ENCODE peak calls at places on chromosomes 11 and 22, in eight cellular contexts. R is endothelial cell of umbilical vein, X is fibroblast of pulmonary artery, B is Calu3, P is heart right ventricle, A is heart left ventricle, E is coronary artery, Q is cardiac fibroblast. I is an unnamed sample.

GRCh38 chr11:105577645-105578044 is 32.2 kb upstream of the GRIA4 start:
- DNase-seq in A (no peak), P (no peak), B (no peak), E (no peak), Q (peak), X (peak), R (peak), I (no peak)

GRCh38 chr11:45102361-45102809 is 44.1 kb upstream of the PRDM11 start:
- DNase-seq in Q (no peak), R (no peak), A (peak), X (peak), P (no peak), B (no peak), E (no peak), I (no peak)

GRCh38 chr22:29003975-29004646 is 57.5 kb downstream of the C22orf31 start:
- DNase-seq in Q (no peak), A (no peak), P (no peak), B (peak), X (no peak), R (no peak), E (no peak), I (peak)

GRCh38 chr11:4539603-4540219 is 5.3 kb upstream of the OR52M1 start:
- DNase-seq in E (no peak), Q (peak), B (peak), P (peak), A (peak), R (peak), X (peak), I (peak)

GRCh38 chr22:42757475-42757874 is 36.8 kb upstream of the A4GALT start:
- DNase-seq in P (no peak), A (no peak), R (no peak), X (no peak), B (no peak), Q (peak), E (no peak), I (no peak)

GRCh38 chr11:116180806-116181600 is 591.8 kb downstream of the BUD13 start:
- DNase-seq in E (no peak), A (no peak), X (no peak), R (no peak), Q (no peak), B (no peak), P (no peak), I (no peak)

GRCh38 chr11:66085071-66085470 is 15.0 kb downstream of the PACS1 start:
- DNase-seq in R (no peak), X (no peak), Q (no peak), B (no peak), E (no peak), P (no peak), A (no peak), I (no peak)

GRCh38 chr11:133945087-133945974 is 11.4 kb downstream of the IGSF9B start:
- DNase-seq in P (peak), A (peak), R (no peak), Q (peak), X (peak), E (no peak), B (peak), I (no peak)

GRCh38 chr11:10382518-10382917 is 72.5 kb upstream of the AMPD3 start:
- DNase-seq in A (no peak), B (peak), Q (peak), E (no peak), X (no peak), P (no peak), R (no peak), I (no peak)

GRCh38 chr11:71244116-71244815 is 8.1 kb downstream of the SHANK2 start:
- DNase-seq in B (no peak), Q (no peak), A (no peak), R (no peak), X (no peak), E (no peak), P (no peak), I (no peak)

GRCh38 chr11:113270080-113270479 is 44.3 kb upstream of the TTC12 start:
- DNase-seq in X (no peak), E (no peak), Q (no peak), B (no peak), A (no peak), R (no peak), P (no peak), I (no peak)

GRCh38 chr22:47548953-47549740 is 786.7 kb downstream of the TBC1D22A start:
- DNase-seq in Q (no peak), X (no peak), E (peak), P (no peak), A (no peak), R (no peak), B (no peak), I (no peak)

GRCh38 chr11:44842219-44842618 is 108.5 kb downstream of the TP53I11 start:
- DNase-seq in E (no peak), X (peak), Q (peak), B (no peak), A (no peak), P (no peak), R (no peak), I (no peak)

GRCh38 chr11:64767344-64768299 is 7.8 kb upstream of the PYGM start:
- DNase-seq in Q (peak), R (peak), P (peak), X (peak), E (peak), A (peak), B (peak), I (peak)
- TF ChIP-seq CTCF in Q (peak), R (peak), P (peak), X (peak), E (peak), A (peak), B (peak), I (peak)

DNA sequence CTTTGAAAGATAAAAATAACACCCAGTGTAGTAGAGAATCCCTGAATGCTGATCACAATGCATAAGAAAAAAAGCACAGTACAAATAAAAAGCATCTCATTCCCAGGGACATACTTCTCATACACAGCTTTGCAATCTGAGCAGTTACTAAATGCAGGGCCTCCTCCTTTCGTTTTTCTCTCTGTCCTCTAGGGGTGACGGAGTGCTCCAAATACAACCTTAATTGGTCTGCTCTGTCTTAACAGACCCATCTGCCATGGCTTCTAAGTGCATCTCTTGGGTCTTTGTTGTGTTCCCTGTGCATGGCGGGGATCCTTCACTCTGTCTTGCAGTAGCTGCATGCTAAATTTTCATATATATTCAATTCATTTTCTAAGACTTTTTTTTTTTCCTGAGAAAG is 1114.2 kb upstream of the RAG2 start:
- DNase-seq in X (peak), B (no peak), R (no peak), E (no peak), Q (peak), P (no peak), A (no peak), I (no peak)
- TF ChIP-seq CTCF in X (peak), B (no peak), R (no peak), E (no peak), Q (peak), P (no peak), A (no peak), I (no peak)

GRCh38 chr22:20268350-20269012 is 363 bp upstream of the RTN4R start:
- DNase-seq in P (peak), E (no peak), B (peak), A (peak), Q (peak), R (peak), X (peak), I (peak)
- TF ChIP-seq CTCF in P (peak), E (peak), B (peak), A (peak), Q (peak), R (peak), X (peak), I (peak)

GRCh38 chr22:44729391-44730012 is 22.9 kb upstream of the ARHGAP8 start:
- DNase-seq in P (peak), Q (peak), X (peak), A (peak), R (peak), B (no peak), E (no peak), I (peak)
- TF ChIP-seq CTCF in P (peak), Q (peak), X (peak), A (no peak), R (peak), B (no peak), E (no peak), I (no peak)

GRCh38 chr11:57222239-57222638 is 14.8 kb downstream of the APLNR start:
- DNase-seq in E (no peak), Q (no peak), R (peak), B (no peak), P (no peak), X (peak), A (no peak), I (no peak)

GRCh38 chr11:57216463-57216862 is 20.6 kb downstream of the APLNR start:
- DNase-seq in P (no peak), A (no peak), B (no peak), R (no peak), Q (no peak), E (no peak), X (no peak), I (no peak)

GRCh38 chr11:57223601-57224000 is 13.4 kb downstream of the APLNR start:
- DNase-seq in R (no peak), A (no peak), X (no peak), E (no peak), P (no peak), B (no peak), Q (no peak), I (no peak)

GRCh38 chr11:57217053-57217452 is 20.0 kb downstream of the APLNR start:
- DNase-seq in R (peak), B (no peak), E (no peak), X (no peak), A (peak), Q (no peak), P (peak), I (no peak)

GRCh38 chr11:57219021-57219627 is 17.9 kb downstream of the APLNR start:
- DNase-seq in A (no peak), X (peak), E (no peak), Q (no peak), B (no peak), R (no peak), P (no peak), I (no peak)
- TF ChIP-seq CTCF in A (no peak), X (no peak), E (no peak), Q (no peak), B (no peak), R (no peak), P (no peak), I (no peak)

DNA sequence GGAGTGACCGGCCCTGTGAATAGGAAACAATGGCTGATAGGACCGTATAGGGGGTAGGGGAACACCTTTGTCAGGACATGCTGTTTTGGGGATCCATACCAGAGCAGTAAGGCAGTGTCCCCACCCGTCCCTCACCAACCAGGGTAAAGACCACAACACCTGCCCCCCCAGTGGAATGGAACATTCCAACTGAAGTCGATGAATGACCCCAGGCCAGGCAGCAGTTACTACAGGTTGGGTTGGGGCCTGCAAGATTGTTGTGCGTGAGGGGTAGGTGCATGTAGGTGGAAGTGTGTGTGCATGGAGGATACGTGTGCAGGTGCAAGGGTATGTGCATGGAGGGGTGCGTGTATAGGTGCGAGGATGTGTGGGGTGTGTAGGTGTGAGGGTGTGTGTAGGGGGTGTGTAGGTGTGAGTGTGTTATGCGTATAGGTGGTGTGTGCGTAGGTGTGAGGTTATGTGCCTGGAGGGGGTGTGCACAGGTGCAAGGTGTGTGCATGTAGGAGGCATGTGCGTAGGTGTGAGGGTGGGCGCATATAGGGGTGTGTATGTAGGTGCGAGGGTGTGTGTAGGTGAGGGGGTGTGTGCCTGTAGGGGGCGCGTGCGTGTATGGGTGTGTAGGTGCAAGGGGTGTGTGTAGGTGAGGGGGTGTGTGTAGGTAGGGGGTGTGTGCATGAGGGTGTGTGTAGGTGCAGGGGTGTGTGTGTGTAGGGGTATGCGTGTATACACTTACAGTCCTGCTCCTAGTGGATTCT is 32.9 kb downstream of the PISD start:
- DNase-seq in P (no peak), E (no peak), A (no peak), R (no peak), X (no peak), B (no peak), Q (no peak), I (no peak)
- TF ChIP-seq CTCF in P (no peak), E (no peak), A (no peak), R (no peak), X (no peak), B (peak), Q (no peak), I (no peak)

GRCh38 chr22:30308518-30309230 is 18.1 kb downstream of the TBC1D10A start:
- DNase-seq in P (no peak), X (no peak), A (no peak), R (no peak), E (no peak), B (no peak), Q (peak), I (no peak)

GRCh38 chr22:30308096-30308495 is 18.6 kb downstream of the TBC1D10A start:
- DNase-seq in R (no peak), A (no peak), B (no peak), Q (no peak), P (no peak), X (no peak), E (no peak), I (peak)

GRCh38 chr22:30312053-30312452 is 14.7 kb downstream of the TBC1D10A start:
- DNase-seq in A (no peak), E (no peak), P (no peak), X (no peak), Q (peak), B (no peak), R (no peak), I (no peak)

GRCh38 chr22:30310881-30311771 is 15.6 kb downstream of the TBC1D10A start:
- DNase-seq in Q (no peak), A (peak), R (no peak), P (peak), B (no peak), X (peak), E (no peak), I (peak)

DNA sequence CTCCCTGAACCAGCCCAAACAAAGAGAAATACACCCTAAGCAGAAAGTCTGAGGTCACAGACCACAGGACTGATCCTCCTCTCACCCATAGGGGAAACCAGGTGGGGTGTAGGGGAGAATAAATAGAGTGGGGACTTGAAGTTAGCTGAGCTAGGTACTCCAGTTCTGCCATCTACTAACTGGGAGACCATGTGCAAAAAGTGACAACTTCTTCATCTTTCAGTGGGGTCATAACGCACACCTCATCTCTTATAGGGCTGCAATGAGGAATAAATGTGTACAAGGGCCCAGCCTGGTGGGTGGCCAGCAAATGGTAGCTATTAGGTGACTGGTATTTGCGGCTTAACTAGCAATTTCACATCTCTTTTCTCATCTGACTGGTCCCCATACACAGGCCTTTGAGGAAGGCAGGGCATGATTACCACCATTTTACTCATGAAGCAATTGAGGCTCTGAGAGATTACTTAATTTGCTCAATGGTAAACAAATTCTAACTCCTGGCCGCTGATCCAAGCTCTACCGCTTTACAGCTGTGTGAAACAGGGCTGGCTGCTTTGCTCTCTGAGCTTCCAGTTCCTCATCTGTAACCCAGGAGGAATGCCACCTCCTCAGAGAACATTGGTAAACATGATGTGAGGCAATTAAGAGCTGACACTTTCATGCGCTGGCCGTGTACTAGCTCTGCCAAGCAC is 16.6 kb downstream of the TBC1D10A start:
- DNase-seq in X (no peak), R (no peak), Q (no peak), B (no peak), P (no peak), A (no peak), E (no peak), I (no peak)
- TF ChIP-seq CTCF in X (no peak), R (no peak), Q (no peak), B (no peak), P (no peak), A (no peak), E (no peak), I (no peak)

I was measured in thyroid gland.